ENCODE peak calls at places on chromosomes 4 and X, in seven cellular contexts. L, Y, K, O, N, T and R are unnamed samples.

GRCh38 chr4:128565565-128566186 is 243.8 kb upstream of the JADE1 start:
- DNase-seq in O (peak), K (peak), L (no peak), T (no peak), Y (peak), N (no peak), R (peak)

GRCh38 chr4:3302786-3303444 is 10.1 kb downstream of the RGS12 start:
- DNase-seq in K (no peak), Y (peak), O (no peak), N (peak), L (no peak), T (peak), R (peak)

GRCh38 chr4:164876680-164877324 is at the start of gene APELA:
- DNase-seq in Y (no peak), O (no peak), T (no peak), L (no peak), K (no peak), N (no peak), R (no peak)

GRCh38 chr4:48180234-48180633 is 46.2 kb upstream of the TXK start:
- DNase-seq in K (no peak), O (no peak), Y (no peak), T (no peak), N (no peak), L (no peak), R (no peak)

GRCh38 chr4:16443504-16444088 is 217.3 kb upstream of the TAPT1 start:
- DNase-seq in K (no peak), L (no peak), O (no peak), T (no peak), N (no peak), Y (no peak), R (peak)

GRCh38 chr4:48042979-48043461 is 26.4 kb downstream of the NIPAL1 start:
- DNase-seq in O (no peak), K (no peak), L (no peak), N (no peak), T (no peak), Y (no peak), R (no peak)

GRCh38 chr4:48254381-48255072 is 15.1 kb downstream of the TEC start:
- DNase-seq in T (no peak), L (no peak), Y (no peak), N (no peak), O (no peak), K (no peak), R (peak)

GRCh38 chr4:177356191-177356590 is 46.5 kb downstream of the NEIL3 start:
- DNase-seq in N (no peak), L (no peak), K (no peak), T (no peak), Y (no peak), O (no peak), R (no peak)

GRCh38 chr4:173415092-173415491 is 16.2 kb upstream of the SCRG1 start:
- DNase-seq in O (no peak), L (no peak), N (no peak), K (no peak), Y (no peak), T (no peak), R (no peak)

GRCh38 chr4:117700111-117700892 is 334.0 kb upstream of the NDST3 start:
- DNase-seq in O (no peak), N (no peak), Y (no peak), K (no peak), T (no peak), L (no peak), R (no peak)

DNA sequence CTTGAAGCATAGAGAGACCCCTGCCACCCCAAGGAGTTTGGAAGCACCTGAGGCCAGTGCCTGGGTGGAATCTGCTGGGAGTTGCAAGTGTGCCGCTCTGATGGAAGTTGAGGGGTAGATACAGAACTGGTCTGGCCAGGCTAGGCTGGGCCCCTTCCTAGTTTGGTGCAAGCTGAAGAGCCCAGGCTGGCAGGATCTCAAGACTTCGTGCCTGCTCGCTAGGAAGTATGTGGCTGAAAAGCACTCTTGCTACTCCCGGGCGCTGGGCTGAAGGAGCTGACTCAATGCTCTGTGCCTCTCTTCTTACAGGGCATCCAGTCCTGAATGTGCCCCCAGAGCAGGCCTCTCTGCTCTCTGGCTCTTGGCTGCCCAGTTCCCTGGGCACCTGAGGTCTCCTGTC is 51.7 kb upstream of the PJA1 start:
- DNase-seq in K (no peak), O (peak), Y (no peak), T (no peak), L (no peak), N (no peak), R (no peak)
- H3K27ac ChIP-seq in K (no peak), O (peak), Y (no peak), T (no peak), L (no peak), N (no peak), R (no peak)

DNA sequence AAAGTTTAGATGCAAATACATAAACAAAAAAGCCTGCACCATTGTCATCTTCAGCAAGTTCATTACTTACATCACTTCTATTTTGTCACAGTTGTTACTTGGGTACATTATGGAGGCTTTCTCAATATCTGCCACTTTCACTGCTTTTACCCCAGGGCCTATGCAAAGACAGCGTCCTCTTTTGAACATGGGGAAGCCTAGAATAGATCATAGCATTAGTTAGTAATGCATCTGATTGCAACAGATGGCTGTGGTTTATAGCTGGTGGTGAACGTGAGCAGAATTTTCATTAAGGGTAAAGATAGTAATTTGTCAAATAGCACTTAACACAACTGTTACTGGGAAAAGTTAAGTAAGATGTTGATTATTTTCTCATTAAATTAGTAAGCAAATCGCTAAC is 724 bp downstream of the CXCL11 start:
- DNase-seq in Y (no peak), T (no peak), O (no peak), N (no peak), L (no peak), K (no peak), R (no peak)
- H3K27ac ChIP-seq in Y (no peak), T (no peak), O (no peak), N (no peak), L (no peak), K (no peak), R (no peak)

DNA sequence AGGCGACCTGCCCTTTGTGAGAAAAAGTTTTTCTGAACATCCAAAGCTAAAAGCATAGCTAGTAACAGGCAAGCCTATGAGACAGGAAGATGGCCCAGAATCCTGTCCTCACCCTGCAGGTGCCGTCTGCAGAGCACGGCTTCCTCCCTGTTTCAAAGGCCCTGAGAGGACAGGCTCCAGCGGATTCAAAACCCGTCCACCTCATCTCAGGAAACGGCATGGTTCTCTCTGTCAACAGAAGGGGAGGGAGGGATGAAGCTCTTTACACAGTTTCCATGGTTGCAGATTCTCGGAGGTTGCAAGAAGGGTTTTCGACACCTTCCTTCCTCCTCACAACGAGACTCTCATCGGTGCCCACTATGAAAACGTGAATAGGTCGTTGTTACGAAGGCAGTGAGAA is 8.3 kb downstream of the PPP2R3B start:
- DNase-seq in K (no peak), Y (no peak), O (no peak), T (peak), N (no peak), L (no peak), R (no peak)
- H3K27ac ChIP-seq in K (no peak), Y (no peak), O (no peak), T (peak), N (no peak), L (no peak), R (no peak)

GRCh38 chr4:113384600-113384999 is 335.1 kb downstream of the ANK2 start:
- DNase-seq in N (no peak), T (no peak), Y (no peak), L (no peak), K (no peak), O (no peak), R (no peak)
- H3K27ac ChIP-seq in N (peak), T (no peak), Y (no peak), L (no peak), K (no peak), O (no peak), R (no peak)

GRCh38 chr4:105150511-105150910 is 3.8 kb downstream of the TET2 start:
- DNase-seq in O (no peak), N (no peak), T (no peak), L (no peak), K (no peak), Y (no peak), R (no peak)

GRCh38 chr4:105155426-105155825 is 8.8 kb downstream of the TET2 start:
- DNase-seq in K (no peak), L (no peak), O (no peak), Y (no peak), T (no peak), N (no peak), R (no peak)

GRCh38 chr4:105154576-105154975 is 7.9 kb downstream of the TET2 start:
- DNase-seq in T (no peak), L (no peak), Y (no peak), K (no peak), N (no peak), O (no peak), R (no peak)

GRCh38 chr4:105149771-105150170 is 3.1 kb downstream of the TET2 start:
- DNase-seq in T (no peak), N (no peak), Y (no peak), L (no peak), O (no peak), K (no peak), R (peak)

DNA sequence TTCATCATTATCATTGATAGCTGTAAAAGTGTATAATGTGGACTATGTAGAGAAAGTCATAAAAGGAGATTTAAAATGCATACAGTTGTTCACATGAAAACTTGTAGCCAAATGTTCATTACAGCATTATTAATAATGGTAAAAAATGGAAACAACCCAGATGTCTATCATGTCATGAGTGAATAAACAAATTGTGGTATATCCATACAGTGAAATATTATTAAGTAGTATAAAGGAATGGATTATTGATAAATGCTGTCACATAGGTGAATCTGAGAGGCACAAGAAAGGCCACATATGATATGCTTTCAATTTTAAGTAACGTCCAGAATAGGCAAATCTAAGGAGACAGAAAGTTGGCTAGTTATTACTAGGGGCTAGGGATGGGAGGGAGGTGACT is 7.1 kb downstream of the TET2 start:
- DNase-seq in Y (no peak), L (no peak), O (no peak), N (no peak), T (no peak), K (no peak), R (no peak)
- H3K27ac ChIP-seq in Y (no peak), L (no peak), O (no peak), N (no peak), T (no peak), K (no peak), R (no peak)

GRCh38 chr4:24921491-24921890 is 8.6 kb upstream of the CCDC149 start:
- DNase-seq in Y (no peak), K (no peak), T (no peak), N (no peak), L (no peak), O (no peak), R (no peak)

GRCh38 chr4:24922416-24922815 is 9.6 kb upstream of the CCDC149 start:
- DNase-seq in O (no peak), T (no peak), L (no peak), N (no peak), Y (no peak), K (no peak), R (no peak)

GRCh38 chr4:24924309-24924781 is 11.5 kb upstream of the CCDC149 start:
- DNase-seq in K (no peak), Y (peak), T (no peak), L (no peak), O (no peak), N (no peak), R (no peak)

GRCh38 chr4:24922988-24923387 is 10.1 kb upstream of the CCDC149 start:
- DNase-seq in O (no peak), K (no peak), Y (no peak), L (no peak), T (no peak), N (no peak), R (no peak)

DNA sequence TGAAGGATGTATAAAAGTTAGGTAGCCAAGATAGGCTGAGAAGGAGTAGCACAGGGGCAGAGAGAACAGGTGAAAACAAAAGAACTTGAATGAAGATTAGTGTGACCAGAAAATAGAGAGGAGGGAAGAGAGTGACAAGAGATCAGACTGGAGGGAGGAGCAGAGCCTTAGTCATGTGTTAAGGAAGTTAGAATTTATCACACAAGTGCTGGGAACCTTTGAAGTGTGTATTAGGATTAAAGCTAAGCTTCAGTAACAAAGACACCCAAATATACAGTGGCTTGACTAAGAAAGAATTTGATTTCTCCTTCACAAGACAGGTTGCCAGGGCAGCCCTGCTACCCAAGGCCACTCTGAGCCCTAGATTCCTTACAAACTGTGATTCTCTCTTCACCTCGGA is 10.7 kb upstream of the CCDC149 start:
- DNase-seq in N (no peak), T (no peak), O (no peak), L (no peak), Y (no peak), K (no peak), R (no peak)
- H3K27ac ChIP-seq in N (no peak), T (no peak), O (no peak), L (no peak), Y (no peak), K (no peak), R (no peak)

GRCh38 chr4:52560844-52561280 is 98.2 kb downstream of the USP46 start:
- DNase-seq in O (no peak), Y (no peak), T (no peak), L (no peak), K (no peak), N (no peak), R (no peak)
- H3K27ac ChIP-seq in O (no peak), Y (no peak), T (no peak), L (no peak), K (no peak), N (no peak), R (no peak)

GRCh38 chr4:153249199-153250154 is 45.2 kb downstream of the TRIM2 start:
- DNase-seq in Y (peak), O (peak), T (peak), N (peak), K (peak), L (peak), R (peak)
- H3K27ac ChIP-seq in Y (no peak), O (peak), T (peak), N (peak), K (no peak), L (no peak), R (peak)